ENCODE peak calls at places on chromosomes 6 and 20, in seven cellular contexts. W, Z, A, L, Q, M and H are unnamed samples.

GRCh38 chr6:88650029-88650619 is 313.3 kb downstream of the RNGTT start:
- DNase-seq in W (no peak), Z (no peak), A (peak), L (no peak), Q (no peak), M (no peak), H (no peak)

GRCh38 chr6:73471686-73472290 is 10.3 kb downstream of the MTO1 start:
- DNase-seq in W (no peak), Z (no peak), A (no peak), L (no peak), Q (no peak), M (no peak), H (no peak)

GRCh38 chr6:129859524-129859923 is 1.6 kb downstream of the TMEM244 start:
- DNase-seq in W (no peak), Z (no peak), A (no peak), L (no peak), Q (no peak), M (no peak), H (no peak)

GRCh38 chr6:71248866-71249265 is 39.7 kb upstream of the OGFRL1 start:
- DNase-seq in W (no peak), Z (no peak), A (no peak), L (no peak), Q (no peak), M (no peak), H (no peak)

GRCh38 chr6:134437376-134437775 is 119.5 kb upstream of the SGK1 start:
- DNase-seq in W (no peak), Z (no peak), A (no peak), L (no peak), Q (peak), M (no peak), H (no peak)

GRCh38 chr20:63896136-63896890 is 1.4 kb downstream of the DNAJC5 start:
- DNase-seq in W (no peak), Z (no peak), A (no peak), L (no peak), Q (peak), M (no peak), H (peak)

GRCh38 chr6:27312146-27312949 is at the start of gene POM121L2:
- DNase-seq in W (peak), Z (peak), A (no peak), L (peak), Q (peak), M (no peak), H (peak)

GRCh38 chr6:91435630-91436029 is 848.8 kb upstream of the MAP3K7 start:
- DNase-seq in W (no peak), Z (no peak), A (no peak), L (no peak), Q (no peak), M (no peak), H (no peak)

GRCh38 chr20:46364670-46365482 is 41.5 kb downstream of the ELMO2 start:
- DNase-seq in W (no peak), Z (no peak), A (no peak), L (no peak), Q (no peak), M (no peak), H (no peak)

GRCh38 chr6:36938536-36938935 is 16.0 kb upstream of the PI16 start:
- DNase-seq in W (no peak), Z (no peak), A (no peak), L (no peak), Q (no peak), M (peak), H (no peak)

GRCh38 chr20:31715766-31716165 is 6.9 kb downstream of the BCL2L1 start:
- DNase-seq in W (no peak), Z (no peak), A (no peak), L (no peak), Q (no peak), M (no peak), H (no peak)

GRCh38 chr6:41278699-41279405 is 7.6 kb downstream of the TREM1 start:
- DNase-seq in W (no peak), Z (peak), A (peak), L (peak), Q (peak), M (no peak), H (peak)

GRCh38 chr20:50690979-50691584 is at the start of gene RIPOR3:
- DNase-seq in W (no peak), Z (no peak), A (no peak), L (peak), Q (no peak), M (no peak), H (peak)

GRCh38 chr20:10708342-10709185 is 34.8 kb upstream of the JAG1 start:
- DNase-seq in W (no peak), Z (no peak), A (no peak), L (no peak), Q (no peak), M (no peak), H (no peak)

GRCh38 chr20:805713-806112 is 27.8 kb upstream of the FAM110A start:
- DNase-seq in W (no peak), Z (no peak), A (no peak), L (no peak), Q (no peak), M (no peak), H (no peak)

GRCh38 chr6:170098428-170099170 is 192.3 kb downstream of the DLL1 start:
- DNase-seq in W (peak), Z (no peak), A (no peak), L (no peak), Q (peak), M (peak), H (no peak)

GRCh38 chr6:34981951-34982350 is 92.9 kb downstream of the ANKS1A start:
- DNase-seq in W (no peak), Z (no peak), A (no peak), L (no peak), Q (no peak), M (no peak), H (no peak)

GRCh38 chr6:98295776-98296175 is 538.6 kb upstream of the POU3F2 start:
- DNase-seq in W (no peak), Z (no peak), A (no peak), L (peak), Q (no peak), M (no peak), H (peak)

GRCh38 chr20:346640-347316 is at the start of gene NRSN2:
- DNase-seq in W (no peak), Z (no peak), A (no peak), L (peak), Q (peak), M (no peak), H (peak)

GRCh38 chr20:53146201-53146891 is 174.2 kb downstream of the TSHZ2 start:
- DNase-seq in W (no peak), Z (no peak), A (no peak), L (no peak), Q (no peak), M (no peak), H (no peak)

GRCh38 chr20:59828478-59829414 is 104.7 kb downstream of the SYCP2 start:
- DNase-seq in W (peak), Z (no peak), A (no peak), L (no peak), Q (no peak), M (no peak), H (no peak)

GRCh38 chr6:113190170-113190569 is 667.0 kb upstream of the MARCKS start:
- DNase-seq in W (no peak), Z (no peak), A (no peak), L (no peak), Q (no peak), M (no peak), H (no peak)

GRCh38 chr6:74000582-74000981 is 304.6 kb downstream of the CD109 start:
- DNase-seq in W (no peak), Z (no peak), A (no peak), L (no peak), Q (no peak), M (no peak), H (no peak)

GRCh38 chr6:106072501-106073140 is 13.5 kb upstream of the PRDM1 start:
- DNase-seq in W (no peak), Z (no peak), A (no peak), L (no peak), Q (no peak), M (no peak), H (no peak)

GRCh38 chr20:34709836-34710567 is 5.9 kb downstream of the TP53INP2 start:
- DNase-seq in W (peak), Z (no peak), A (peak), L (peak), Q (peak), M (no peak), H (peak)

GRCh38 chr6:10417681-10418104 is 2.8 kb upstream of the TFAP2A start:
- DNase-seq in W (no peak), Z (no peak), A (no peak), L (no peak), Q (no peak), M (no peak), H (no peak)

GRCh38 chr6:143279385-143279784 is 171.1 kb downstream of the ADAT2 start:
- DNase-seq in W (no peak), Z (peak), A (no peak), L (no peak), Q (no peak), M (no peak), H (peak)

GRCh38 chr6:10305740-10306423 is 109.0 kb downstream of the TFAP2A start:
- DNase-seq in W (no peak), Z (no peak), A (no peak), L (no peak), Q (no peak), M (no peak), H (no peak)

GRCh38 chr6:29527564-29527963 is 32.0 kb downstream of the UBD start:
- DNase-seq in W (no peak), Z (no peak), A (no peak), L (no peak), Q (no peak), M (no peak), H (no peak)

GRCh38 chr6:79515436-79515835 is 21.8 kb downstream of the LCA5 start:
- DNase-seq in W (no peak), Z (no peak), A (no peak), L (no peak), Q (no peak), M (no peak), H (no peak)
- TF ChIP-seq CTCF in W (no peak), Z (no peak), A (no peak), L (no peak), Q (no peak), M (no peak), H (no peak)

GRCh38 chr20:36499723-36500501 is 41.4 kb upstream of the MYL9 start:
- DNase-seq in W (no peak), Z (no peak), A (no peak), L (no peak), Q (no peak), M (no peak), H (no peak)

GRCh38 chr20:36506253-36506652 is 35.1 kb upstream of the MYL9 start:
- DNase-seq in W (no peak), Z (no peak), A (no peak), L (no peak), Q (no peak), M (no peak), H (no peak)

GRCh38 chr20:36507746-36508145 is 33.6 kb upstream of the MYL9 start:
- DNase-seq in W (no peak), Z (no peak), A (no peak), L (no peak), Q (no peak), M (no peak), H (no peak)

GRCh38 chr20:36501367-36502006 is 39.8 kb upstream of the MYL9 start:
- DNase-seq in W (no peak), Z (no peak), A (no peak), L (no peak), Q (no peak), M (no peak), H (no peak)

GRCh38 chr20:36504295-36504694 is 37.0 kb upstream of the MYL9 start:
- DNase-seq in W (no peak), Z (no peak), A (no peak), L (no peak), Q (no peak), M (no peak), H (no peak)
- TF ChIP-seq CTCF in W (no peak), Z (no peak), A (no peak), L (peak), Q (no peak), M (no peak), H (no peak)

GRCh38 chr6:7389451-7390217 is at the start of the genes CAGE1 and RIOK1:
- DNase-seq in W (peak), Z (peak), A (peak), L (peak), Q (peak), M (peak), H (peak)
- TF ChIP-seq CTCF in W (no peak), Z (no peak), A (no peak), L (peak), Q (no peak), M (no peak), H (no peak)

GRCh38 chr6:12290490-12290820 is 294 bp downstream of the EDN1 start:
- DNase-seq in W (no peak), Z (no peak), A (no peak), L (no peak), Q (no peak), M (no peak), H (no peak)

GRCh38 chr6:12289655-12290489 is at the start of gene EDN1:
- DNase-seq in W (peak), Z (peak), A (peak), L (peak), Q (peak), M (peak), H (peak)

GRCh38 chr6:12293234-12293930 is 3.2 kb downstream of the EDN1 start:
- DNase-seq in W (no peak), Z (no peak), A (no peak), L (no peak), Q (no peak), M (no peak), H (no peak)

GRCh38 chr6:12291083-12291784 is 1.1 kb downstream of the EDN1 start:
- DNase-seq in W (no peak), Z (no peak), A (no peak), L (no peak), Q (no peak), M (no peak), H (no peak)

DNA sequence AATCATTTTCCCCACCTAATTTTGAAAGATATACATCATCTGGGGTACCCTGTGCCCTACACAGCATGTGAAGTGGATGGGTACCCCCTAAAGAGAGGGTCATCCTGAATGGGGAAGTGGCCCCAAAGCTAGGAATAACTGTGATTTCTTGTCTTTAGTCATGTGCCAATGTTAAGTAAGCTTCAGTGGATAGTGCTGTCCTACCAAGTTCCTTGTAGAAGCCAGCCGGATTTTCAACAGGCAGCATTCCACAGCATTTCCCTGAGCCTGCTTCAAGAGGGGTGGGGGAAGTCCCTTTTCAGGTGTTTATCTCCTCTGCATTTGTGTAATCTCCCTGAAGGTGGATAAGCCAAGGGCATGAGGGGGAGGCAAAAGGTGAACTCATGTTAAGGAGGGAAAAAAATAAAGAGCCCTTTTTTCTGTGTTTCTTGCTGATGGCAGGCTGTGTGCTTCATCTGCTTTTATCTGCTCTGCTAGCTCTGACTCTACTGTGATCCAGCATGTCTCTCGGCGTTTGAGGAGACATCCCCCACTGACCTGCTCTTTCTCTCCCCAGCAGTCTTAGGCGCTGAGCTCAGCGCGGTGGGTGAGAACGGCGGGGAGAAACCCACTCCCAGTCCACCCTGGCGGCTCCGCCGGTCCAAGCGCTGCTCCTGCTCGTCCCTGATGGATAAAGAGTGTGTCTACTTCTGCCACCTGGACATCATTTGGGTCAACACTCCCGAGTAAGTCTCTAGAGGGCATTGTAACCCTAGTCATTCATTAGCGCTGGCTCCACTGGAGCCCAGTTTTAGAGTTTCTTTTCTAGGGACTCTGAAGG is 1.8 kb downstream of the EDN1 start:
- DNase-seq in W (no peak), Z (no peak), A (no peak), L (no peak), Q (no peak), M (no peak), H (no peak)
- TF ChIP-seq CTCF in W (no peak), Z (peak), A (peak), L (no peak), Q (no peak), M (no peak), H (no peak)

DNA sequence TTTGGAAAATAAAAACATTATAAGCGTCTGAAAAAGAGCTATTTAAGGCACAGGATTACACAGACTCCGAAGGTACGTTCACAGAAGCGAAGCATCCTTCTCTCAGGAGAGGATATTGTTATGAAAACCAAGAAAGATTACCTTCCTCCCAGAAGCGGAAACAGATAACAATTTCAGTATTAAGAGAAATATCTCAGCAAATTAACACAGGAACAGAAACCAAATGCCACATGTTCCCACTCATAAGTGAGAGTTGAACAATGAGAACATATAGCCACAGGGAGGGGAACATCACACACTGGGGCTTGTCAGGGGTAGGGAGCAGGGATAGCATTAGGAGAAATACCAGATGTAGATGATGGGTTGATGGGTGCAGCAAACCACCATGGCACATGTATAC is 109.7 kb downstream of the CDK19 start:
- DNase-seq in W (no peak), Z (no peak), A (no peak), L (no peak), Q (no peak), M (no peak), H (no peak)
- TF ChIP-seq CTCF in W (no peak), Z (no peak), A (no peak), L (no peak), Q (no peak), M (no peak), H (no peak)

DNA sequence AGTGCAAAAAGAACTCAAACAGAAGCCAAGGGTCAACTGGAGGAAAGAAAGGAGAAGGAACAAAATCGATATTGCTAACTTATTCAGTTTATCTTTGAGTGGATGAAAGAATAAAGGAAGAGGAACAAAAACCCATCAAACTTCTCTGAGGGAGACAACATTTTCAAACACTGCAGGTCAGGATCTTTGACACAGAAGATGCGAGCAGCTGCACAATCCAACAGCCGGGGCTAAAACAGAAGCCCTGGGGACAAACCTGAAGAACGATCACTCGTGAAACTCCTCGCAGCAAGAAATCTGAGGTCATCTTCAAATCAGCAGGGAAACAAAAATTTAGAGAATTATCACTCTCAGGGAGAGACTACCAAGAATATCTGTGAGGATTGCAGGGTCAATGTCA is 14.2 kb downstream of the SLC23A2 start:
- DNase-seq in W (no peak), Z (no peak), A (no peak), L (no peak), Q (no peak), M (peak), H (no peak)
- TF ChIP-seq CTCF in W (no peak), Z (no peak), A (no peak), L (no peak), Q (no peak), M (no peak), H (no peak)

GRCh38 chr20:25622049-25622448 is 1.8 kb downstream of the NANP start:
- DNase-seq in W (no peak), Z (no peak), A (no peak), L (no peak), Q (no peak), M (no peak), H (no peak)
- TF ChIP-seq CTCF in W (no peak), Z (no peak), A (no peak), L (no peak), Q (no peak), M (no peak), H (no peak)

GRCh38 chr6:128517124-128517523 is 3.3 kb downstream of the PTPRK start:
- DNase-seq in W (no peak), Z (no peak), A (no peak), L (no peak), Q (no peak), M (no peak), H (no peak)

GRCh38 chr6:128513878-128514277 is 6.5 kb downstream of the PTPRK start:
- DNase-seq in W (no peak), Z (no peak), A (no peak), L (no peak), Q (no peak), M (no peak), H (no peak)

GRCh38 chr6:128518531-128519131 is 1.8 kb downstream of the PTPRK start:
- DNase-seq in W (no peak), Z (no peak), A (no peak), L (no peak), Q (no peak), M (no peak), H (no peak)

GRCh38 chr6:128515550-128516513 is 4.6 kb downstream of the PTPRK start:
- DNase-seq in W (no peak), Z (no peak), A (no peak), L (no peak), Q (no peak), M (no peak), H (no peak)

GRCh38 chr6:128516514-128516898 is 3.9 kb downstream of the PTPRK start:
- DNase-seq in W (no peak), Z (no peak), A (no peak), L (no peak), Q (no peak), M (no peak), H (no peak)
- TF ChIP-seq CTCF in W (no peak), Z (peak), A (peak), L (peak), Q (no peak), M (peak), H (peak)